ENCODE peak calls at places on chromosomes 6 and 20, in five cellular contexts. One of them, this sample, is unnamed.

GRCh38 chr20:24734139-24734538 is 214.9 kb upstream of the CST7 start:
- DNase-seq in CD4-positive, CD25-positive, alpha-beta regulatory T cell: no peak
- DNase-seq in A549: no peak
- DNase-seq in PC-9: no peak
- DNase-seq in hippocampal formation: no peak
- DNase-seq in this sample: no peak

GRCh38 chr20:45313065-45313695 is 5.1 kb upstream of the MATN4 start:
- DNase-seq in CD4-positive, CD25-positive, alpha-beta regulatory T cell: no peak
- DNase-seq in A549: no peak
- DNase-seq in PC-9: no peak
- DNase-seq in hippocampal formation: no peak
- DNase-seq in this sample: no peak

GRCh38 chr6:149864578-149865535 is 698 bp upstream of the LRP11 start:
- DNase-seq in CD4-positive, CD25-positive, alpha-beta regulatory T cell: peak; percentile 69
- DNase-seq in A549: peak; percentile 52
- DNase-seq in PC-9: no peak
- DNase-seq in hippocampal formation: peak; percentile 46
- DNase-seq in this sample: no peak

GRCh38 chr6:93721386-93722048 is 302.2 kb upstream of the EPHA7 start:
- DNase-seq in CD4-positive, CD25-positive, alpha-beta regulatory T cell: no peak
- DNase-seq in A549: no peak
- DNase-seq in PC-9: peak; percentile 2
- DNase-seq in hippocampal formation: no peak
- DNase-seq in this sample: no peak

GRCh38 chr6:132365319-132365907 is 35.9 kb downstream of the MOXD1 start:
- DNase-seq in CD4-positive, CD25-positive, alpha-beta regulatory T cell: peak; percentile 20
- DNase-seq in A549: no peak
- DNase-seq in PC-9: no peak
- DNase-seq in hippocampal formation: no peak
- DNase-seq in this sample: no peak

GRCh38 chr6:137903274-137903932 is 36.3 kb downstream of the TNFAIP3 start:
- DNase-seq in CD4-positive, CD25-positive, alpha-beta regulatory T cell: no peak
- DNase-seq in A549: no peak
- DNase-seq in PC-9: no peak
- DNase-seq in hippocampal formation: no peak
- DNase-seq in this sample: no peak

GRCh38 chr20:4763776-4764525 is 42.2 kb downstream of the PRND start:
- DNase-seq in CD4-positive, CD25-positive, alpha-beta regulatory T cell: no peak
- DNase-seq in A549: no peak
- DNase-seq in PC-9: no peak
- DNase-seq in hippocampal formation: no peak
- DNase-seq in this sample: no peak

GRCh38 chr6:124203106-124203811 is 399.6 kb downstream of the NKAIN2 start:
- DNase-seq in CD4-positive, CD25-positive, alpha-beta regulatory T cell: no peak
- DNase-seq in A549: no peak
- DNase-seq in PC-9: no peak
- DNase-seq in hippocampal formation: no peak
- DNase-seq in this sample: no peak

GRCh38 chr20:57698191-57698866 is 11.5 kb downstream of the PMEPA1 start:
- DNase-seq in CD4-positive, CD25-positive, alpha-beta regulatory T cell: peak; percentile 68
- DNase-seq in A549: peak; percentile 99
- DNase-seq in PC-9: peak; percentile 92
- DNase-seq in hippocampal formation: no peak
- DNase-seq in this sample: no peak

GRCh38 chr20:37390891-37391525 is 45.1 kb downstream of the SRC start:
- DNase-seq in CD4-positive, CD25-positive, alpha-beta regulatory T cell: no peak
- DNase-seq in A549: no peak
- DNase-seq in PC-9: no peak
- DNase-seq in hippocampal formation: no peak
- DNase-seq in this sample: no peak

This sample was measured in mesothelial cell of epicardium.